ENCODE peak calls at places on chromosome 7, in seven cellular contexts. One of them, this sample, is unnamed. For H3K4me1, the result is how much of the 10 kb centered on the place peaks cover.

GRCh38 chr7:159240962-159241361 is 96.3 kb upstream of the VIPR2 start:
- DNase-seq in sigmoid colon: no peak
- DNase-seq in transverse colon: no peak
- DNase-seq in A549: no peak
- DNase-seq in HepG2: no peak
- DNase-seq in tibial nerve: no peak
- DNase-seq in SK-N-SH: no peak
- DNase-seq in this sample: no peak

GRCh38 chr7:44281811-44282600 is 43.4 kb downstream of the CAMK2B start:
- DNase-seq in sigmoid colon: peak
- DNase-seq in transverse colon: peak
- DNase-seq in A549: no peak
- DNase-seq in HepG2: no peak
- DNase-seq in tibial nerve: peak
- DNase-seq in SK-N-SH: peak
- DNase-seq in this sample: peak

GRCh38 chr7:29946428-29947186 is 43.0 kb downstream of the SCRN1 start:
- DNase-seq in sigmoid colon: no peak
- DNase-seq in transverse colon: peak
- DNase-seq in A549: peak
- DNase-seq in HepG2: peak
- DNase-seq in tibial nerve: no peak
- DNase-seq in SK-N-SH: peak
- DNase-seq in this sample: no peak

GRCh38 chr7:21507627-21508343 is 35.1 kb upstream of the DNAH11 start:
- DNase-seq in sigmoid colon: peak
- DNase-seq in transverse colon: peak
- DNase-seq in A549: no peak
- DNase-seq in HepG2: peak
- DNase-seq in tibial nerve: no peak
- DNase-seq in SK-N-SH: peak
- DNase-seq in this sample: no peak

GRCh38 chr7:8724080-8724718 is 290.8 kb downstream of the NXPH1 start:
- DNase-seq in sigmoid colon: no peak
- DNase-seq in transverse colon: peak
- DNase-seq in A549: peak
- DNase-seq in HepG2: peak
- DNase-seq in tibial nerve: no peak
- DNase-seq in SK-N-SH: peak
- DNase-seq in this sample: no peak

GRCh38 chr7:37198188-37198905 is 250.3 kb downstream of the ELMO1 start:
- DNase-seq in sigmoid colon: no peak
- DNase-seq in transverse colon: no peak
- DNase-seq in A549: no peak
- DNase-seq in HepG2: peak
- DNase-seq in tibial nerve: no peak
- DNase-seq in SK-N-SH: no peak
- DNase-seq in this sample: no peak

GRCh38 chr7:141649865-141650499 is 52.0 kb downstream of the DENND11 start:
- DNase-seq in sigmoid colon: peak
- DNase-seq in transverse colon: peak
- DNase-seq in A549: peak
- DNase-seq in HepG2: peak
- DNase-seq in tibial nerve: no peak
- DNase-seq in SK-N-SH: peak
- DNase-seq in this sample: no peak

GRCh38 chr7:18494821-18495408 is 634 bp upstream of the HDAC9 start:
- DNase-seq in sigmoid colon: no peak
- DNase-seq in transverse colon: no peak
- DNase-seq in A549: no peak
- DNase-seq in HepG2: no peak
- DNase-seq in tibial nerve: no peak
- DNase-seq in SK-N-SH: no peak
- DNase-seq in this sample: no peak

GRCh38 chr7:2573747-2574146 is 15.0 kb downstream of the IQCE start:
- DNase-seq in sigmoid colon: no peak
- DNase-seq in transverse colon: no peak
- DNase-seq in A549: no peak
- DNase-seq in HepG2: no peak
- DNase-seq in tibial nerve: no peak
- DNase-seq in SK-N-SH: no peak
- DNase-seq in this sample: no peak

GRCh38 chr7:151992375-151992774 is 33.1 kb upstream of the GALNT11 start:
- DNase-seq in sigmoid colon: peak
- DNase-seq in transverse colon: peak
- DNase-seq in A549: peak
- DNase-seq in HepG2: peak
- DNase-seq in tibial nerve: no peak
- DNase-seq in SK-N-SH: peak
- DNase-seq in this sample: no peak

GRCh38 chr7:5211730-5212482 is 21.9 kb downstream of the WIPI2 start:
- DNase-seq in sigmoid colon: peak
- DNase-seq in transverse colon: no peak
- DNase-seq in A549: no peak
- DNase-seq in HepG2: no peak
- DNase-seq in tibial nerve: no peak
- DNase-seq in SK-N-SH: no peak
- DNase-seq in this sample: peak

GRCh38 chr7:151756076-151756731 is 120.7 kb downstream of the PRKAG2 start:
- DNase-seq in sigmoid colon: no peak
- DNase-seq in transverse colon: peak
- DNase-seq in A549: no peak
- DNase-seq in HepG2: no peak
- DNase-seq in tibial nerve: no peak
- DNase-seq in SK-N-SH: no peak
- DNase-seq in this sample: no peak

GRCh38 chr7:149863500-149863899 is 10.3 kb upstream of the ATP6V0E2 start:
- DNase-seq in sigmoid colon: no peak
- DNase-seq in transverse colon: no peak
- DNase-seq in A549: no peak
- DNase-seq in HepG2: no peak
- DNase-seq in tibial nerve: no peak
- DNase-seq in SK-N-SH: no peak
- DNase-seq in this sample: no peak

GRCh38 chr7:18520450-18521235 is 25.1 kb downstream of the HDAC9 start:
- DNase-seq in sigmoid colon: no peak
- DNase-seq in transverse colon: no peak
- DNase-seq in A549: no peak
- DNase-seq in HepG2: no peak
- DNase-seq in tibial nerve: no peak
- DNase-seq in SK-N-SH: no peak
- DNase-seq in this sample: no peak

GRCh38 chr7:12729112-12729511 is 41.7 kb downstream of the ARL4A start:
- DNase-seq in sigmoid colon: peak
- DNase-seq in transverse colon: peak
- DNase-seq in A549: no peak
- DNase-seq in HepG2: peak
- DNase-seq in tibial nerve: peak
- DNase-seq in SK-N-SH: peak
- DNase-seq in this sample: peak

GRCh38 chr7:100156331-100157068 is 2.0 kb downstream of the TRAPPC14 start:
- DNase-seq in sigmoid colon: no peak
- DNase-seq in transverse colon: no peak
- DNase-seq in A549: no peak
- DNase-seq in HepG2: no peak
- DNase-seq in tibial nerve: no peak
- DNase-seq in SK-N-SH: peak
- DNase-seq in this sample: no peak

GRCh38 chr7:150567168-150567567 is at the start of gene GIMAP4:
- DNase-seq in sigmoid colon: no peak
- DNase-seq in transverse colon: no peak
- DNase-seq in A549: no peak
- DNase-seq in HepG2: no peak
- DNase-seq in tibial nerve: no peak
- DNase-seq in SK-N-SH: no peak
- DNase-seq in this sample: no peak

GRCh38 chr7:69078997-69079769 is 519.1 kb upstream of the AUTS2 start:
- DNase-seq in sigmoid colon: no peak
- DNase-seq in transverse colon: peak
- DNase-seq in A549: no peak
- DNase-seq in HepG2: no peak
- DNase-seq in tibial nerve: no peak
- DNase-seq in SK-N-SH: no peak
- DNase-seq in this sample: no peak

GRCh38 chr7:66146701-66147100 is 32.1 kb downstream of the CRCP start:
- DNase-seq in sigmoid colon: no peak
- DNase-seq in transverse colon: no peak
- DNase-seq in A549: no peak
- DNase-seq in HepG2: no peak
- DNase-seq in tibial nerve: no peak
- DNase-seq in SK-N-SH: peak
- DNase-seq in this sample: no peak
- H3K27ac ChIP-seq in sigmoid colon: peak
- H3K27ac ChIP-seq in transverse colon: peak
- H3K27ac ChIP-seq in A549: no peak
- H3K27ac ChIP-seq in HepG2: peak
- H3K27ac ChIP-seq in tibial nerve: peak
- H3K27ac ChIP-seq in SK-N-SH: peak
- H3K27ac ChIP-seq in this sample: peak

GRCh38 chr7:116030626-116031276 is at the start of gene TFEC:
- DNase-seq in sigmoid colon: no peak
- DNase-seq in transverse colon: no peak
- DNase-seq in A549: no peak
- DNase-seq in HepG2: no peak
- DNase-seq in tibial nerve: no peak
- DNase-seq in SK-N-SH: no peak
- DNase-seq in this sample: no peak

GRCh38 chr7:116032886-116033285 is 2.3 kb upstream of the TFEC start:
- DNase-seq in sigmoid colon: no peak
- DNase-seq in transverse colon: no peak
- DNase-seq in A549: no peak
- DNase-seq in HepG2: no peak
- DNase-seq in tibial nerve: no peak
- DNase-seq in SK-N-SH: no peak
- DNase-seq in this sample: no peak

GRCh38 chr7:116028808-116029207 is 1.8 kb downstream of the TFEC start:
- DNase-seq in sigmoid colon: no peak
- DNase-seq in transverse colon: no peak
- DNase-seq in A549: no peak
- DNase-seq in HepG2: no peak
- DNase-seq in tibial nerve: no peak
- DNase-seq in SK-N-SH: no peak
- DNase-seq in this sample: no peak

GRCh38 chr7:116034411-116034810 is 3.8 kb upstream of the TFEC start:
- DNase-seq in sigmoid colon: no peak
- DNase-seq in transverse colon: no peak
- DNase-seq in A549: no peak
- DNase-seq in HepG2: no peak
- DNase-seq in tibial nerve: no peak
- DNase-seq in SK-N-SH: no peak
- DNase-seq in this sample: no peak
- TF ChIP-seq EP300 in sigmoid colon: no peak
- TF ChIP-seq EP300 in transverse colon: no peak
- TF ChIP-seq EP300 in A549: no peak
- TF ChIP-seq EP300 in HepG2: no peak
- TF ChIP-seq EP300 in tibial nerve: no peak
- TF ChIP-seq EP300 in SK-N-SH: no peak
- TF ChIP-seq EP300 in this sample: no peak

GRCh38 chr7:156554488-156554887 is 86.1 kb upstream of the RNF32 start:
- DNase-seq in sigmoid colon: no peak
- DNase-seq in transverse colon: no peak
- DNase-seq in A549: no peak
- DNase-seq in HepG2: no peak
- DNase-seq in tibial nerve: no peak
- DNase-seq in SK-N-SH: no peak
- DNase-seq in this sample: no peak
- H3K4me1 ChIP-seq in sigmoid colon: under half
- H3K4me1 ChIP-seq in transverse colon: under half
- H3K4me1 ChIP-seq in A549: under half
- H3K4me1 ChIP-seq in HepG2: under half
- H3K4me1 ChIP-seq in tibial nerve: under half
- H3K4me1 ChIP-seq in SK-N-SH: under half
- H3K4me1 ChIP-seq in this sample: under half

GRCh38 chr7:80614911-80615310 is 23.5 kb upstream of the CD36 start:
- DNase-seq in sigmoid colon: no peak
- DNase-seq in transverse colon: no peak
- DNase-seq in A549: no peak
- DNase-seq in HepG2: no peak
- DNase-seq in tibial nerve: no peak
- DNase-seq in SK-N-SH: no peak
- DNase-seq in this sample: no peak
- H3K27ac ChIP-seq in sigmoid colon: no peak
- H3K27ac ChIP-seq in transverse colon: peak
- H3K27ac ChIP-seq in A549: peak
- H3K27ac ChIP-seq in HepG2: no peak
- H3K27ac ChIP-seq in tibial nerve: peak
- H3K27ac ChIP-seq in SK-N-SH: no peak
- H3K27ac ChIP-seq in this sample: peak

GRCh38 chr7:6250364-6250833 is 22.0 kb downstream of the CYTH3 start:
- DNase-seq in sigmoid colon: no peak
- DNase-seq in transverse colon: no peak
- DNase-seq in A549: no peak
- DNase-seq in HepG2: no peak
- DNase-seq in tibial nerve: no peak
- DNase-seq in SK-N-SH: no peak
- DNase-seq in this sample: no peak
- TF ChIP-seq EP300 in sigmoid colon: no peak
- TF ChIP-seq EP300 in transverse colon: no peak
- TF ChIP-seq EP300 in A549: no peak
- TF ChIP-seq EP300 in HepG2: no peak
- TF ChIP-seq EP300 in tibial nerve: no peak
- TF ChIP-seq EP300 in SK-N-SH: no peak
- TF ChIP-seq EP300 in this sample: no peak

GRCh38 chr7:97020601-97021442 is 3.8 kb downstream of the DLX5 start:
- DNase-seq in sigmoid colon: no peak
- DNase-seq in transverse colon: no peak
- DNase-seq in A549: no peak
- DNase-seq in HepG2: no peak
- DNase-seq in tibial nerve: no peak
- DNase-seq in SK-N-SH: no peak
- DNase-seq in this sample: no peak

GRCh38 chr7:97018126-97018601 is 6.5 kb downstream of the DLX5 start:
- DNase-seq in sigmoid colon: no peak
- DNase-seq in transverse colon: no peak
- DNase-seq in A549: no peak
- DNase-seq in HepG2: no peak
- DNase-seq in tibial nerve: no peak
- DNase-seq in SK-N-SH: no peak
- DNase-seq in this sample: no peak

GRCh38 chr7:97017197-97018125 is 7.2 kb downstream of the DLX5 start:
- DNase-seq in sigmoid colon: no peak
- DNase-seq in transverse colon: no peak
- DNase-seq in A549: no peak
- DNase-seq in HepG2: no peak
- DNase-seq in tibial nerve: no peak
- DNase-seq in SK-N-SH: no peak
- DNase-seq in this sample: no peak

GRCh38 chr7:97019710-97020109 is 4.9 kb downstream of the DLX5 start:
- DNase-seq in sigmoid colon: no peak
- DNase-seq in transverse colon: no peak
- DNase-seq in A549: no peak
- DNase-seq in HepG2: no peak
- DNase-seq in tibial nerve: no peak
- DNase-seq in SK-N-SH: no peak
- DNase-seq in this sample: no peak

GRCh38 chr7:97018775-97019535 is 5.7 kb downstream of the DLX5 start:
- DNase-seq in sigmoid colon: no peak
- DNase-seq in transverse colon: no peak
- DNase-seq in A549: no peak
- DNase-seq in HepG2: no peak
- DNase-seq in tibial nerve: no peak
- DNase-seq in SK-N-SH: no peak
- DNase-seq in this sample: no peak
- H3K4me1 ChIP-seq in sigmoid colon: under half
- H3K4me1 ChIP-seq in transverse colon: under half
- H3K4me1 ChIP-seq in A549: under half
- H3K4me1 ChIP-seq in HepG2: under half
- H3K4me1 ChIP-seq in tibial nerve: under half
- H3K4me1 ChIP-seq in SK-N-SH: under half
- H3K4me1 ChIP-seq in this sample: half or more